ENCODE peak calls at places on chromosomes 7 and 10, in five cellular contexts. N, V, I, E and X are unnamed samples.
A peak's percentile ranks its signal among the peaks of the same experiment; 100 is the strongest.

GRCh38 chr7:2374830-2375728 is 20.5 kb downstream of the EIF3B start:
- DNase-seq in N (no peak), I (no peak), V (no peak), E (no peak), X (no peak)

GRCh38 chr7:18866359-18867036 is 250.9 kb downstream of the TWIST1 start:
- DNase-seq in E (no peak), N (peak; percentile 15), I (peak; percentile 33), V (peak; percentile 8), X (no peak)

GRCh38 chr7:55271661-55272060 is 93.5 kb upstream of the LANCL2 start:
- DNase-seq in N (no peak), V (no peak), E (no peak), I (no peak), X (no peak)

GRCh38 chr7:51299391-51300133 is 17.0 kb downstream of the COBL start:
- DNase-seq in N (no peak), E (no peak), I (no peak), V (no peak), X (no peak)

GRCh38 chr10:5618042-5618441 is 48.4 kb downstream of the ASB13 start:
- DNase-seq in V (no peak), N (no peak), I (no peak), E (peak; percentile 30), X (peak; percentile 35)

GRCh38 chr10:75951026-75951589 is 519.7 kb downstream of the LRMDA start:
- DNase-seq in E (no peak), I (no peak), V (no peak), N (no peak), X (no peak)

GRCh38 chr7:85025312-85025756 is 161.5 kb downstream of the SEMA3D start:
- DNase-seq in N (peak; percentile 91), E (peak; percentile 68), V (peak; percentile 33), I (no peak), X (peak; percentile 49)

GRCh38 chr10:132294561-132295320 is 13.0 kb downstream of the STK32C start:
- DNase-seq in E (peak; percentile 33), V (no peak), N (no peak), I (no peak), X (no peak)

GRCh38 chr10:84293574-84294016 is 34.8 kb upstream of the CCSER2 start:
- DNase-seq in I (no peak), N (no peak), E (no peak), V (no peak), X (no peak)

GRCh38 chr7:33062023-33062781 is at the start of gene NT5C3A:
- DNase-seq in N (peak; percentile 47), V (peak; percentile 52), I (no peak), E (peak; percentile 66), X (peak; percentile 20)

GRCh38 chr10:84356951-84357350 is 28.6 kb downstream of the CCSER2 start:
- DNase-seq in V (no peak), N (no peak), E (no peak), I (no peak), X (no peak)

GRCh38 chr7:24786306-24786705 is 29.0 kb upstream of the GSDME start:
- DNase-seq in V (no peak), N (no peak), I (no peak), E (no peak), X (no peak)

GRCh38 chr10:132540456-132540855 is 2.9 kb downstream of the INPP5A start:
- DNase-seq in N (peak; percentile 46), I (no peak), V (peak; percentile 13), E (no peak), X (peak; percentile 36)

GRCh38 chr10:109972372-109973001 is 35.3 kb upstream of the ADD3 start:
- DNase-seq in E (no peak), V (no peak), I (no peak), N (no peak), X (no peak)

GRCh38 chr7:28855538-28856217 is 102.5 kb downstream of the TRIL start:
- DNase-seq in I (no peak), E (no peak), V (no peak), N (no peak), X (no peak)

GRCh38 chr7:128361463-128362441 is at the start of gene PRRT4:
- DNase-seq in I (no peak), E (no peak), N (peak; percentile 42), V (peak; percentile 27), X (no peak)

GRCh38 chr10:103147645-103148044 is 45.4 kb downstream of the NT5C2 start:
- DNase-seq in N (no peak), E (no peak), V (no peak), I (no peak), X (no peak)

GRCh38 chr7:34260282-34260681 is 354.9 kb downstream of the BMPER start:
- DNase-seq in I (no peak), V (no peak), E (no peak), N (no peak), X (no peak)

GRCh38 chr10:68261132-68261856 is 29.4 kb upstream of the ATOH7 start:
- DNase-seq in V (peak; percentile 9), I (no peak), E (no peak), N (peak; percentile 77), X (no peak)

GRCh38 chr10:21191512-21191911 is 294.4 kb upstream of the NEBL start:
- DNase-seq in N (no peak), V (no peak), I (no peak), E (no peak), X (no peak)

GRCh38 chr10:129547583-129547982 is 80.5 kb downstream of the MGMT start:
- DNase-seq in V (no peak), I (no peak), N (no peak), E (no peak), X (no peak)

GRCh38 chr10:99425204-99425603 is 5.2 kb downstream of the GOT1 start:
- DNase-seq in N (no peak), E (no peak), I (no peak), V (no peak), X (no peak)

GRCh38 chr7:50292165-50292757 is 12.3 kb upstream of the IKZF1 start:
- DNase-seq in N (no peak), I (no peak), E (no peak), V (no peak), X (no peak)

GRCh38 chr10:58178811-58179210 is 88.9 kb downstream of the IPMK start:
- DNase-seq in E (no peak), I (no peak), N (no peak), V (no peak), X (no peak)

GRCh38 chr10:119176166-119176565 is 2.4 kb downstream of the PRDX3 start:
- DNase-seq in V (no peak), E (no peak), I (no peak), N (no peak), X (no peak)

GRCh38 chr7:157502701-157503111 is 165.9 kb downstream of the DNAJB6 start:
- DNase-seq in I (no peak), V (peak; percentile 20), E (no peak), N (peak; percentile 12), X (no peak)

GRCh38 chr10:48713966-48714618 is 29.4 kb downstream of the WDFY4 start:
- DNase-seq in V (no peak), E (no peak), N (no peak), I (no peak), X (no peak)

DNA sequence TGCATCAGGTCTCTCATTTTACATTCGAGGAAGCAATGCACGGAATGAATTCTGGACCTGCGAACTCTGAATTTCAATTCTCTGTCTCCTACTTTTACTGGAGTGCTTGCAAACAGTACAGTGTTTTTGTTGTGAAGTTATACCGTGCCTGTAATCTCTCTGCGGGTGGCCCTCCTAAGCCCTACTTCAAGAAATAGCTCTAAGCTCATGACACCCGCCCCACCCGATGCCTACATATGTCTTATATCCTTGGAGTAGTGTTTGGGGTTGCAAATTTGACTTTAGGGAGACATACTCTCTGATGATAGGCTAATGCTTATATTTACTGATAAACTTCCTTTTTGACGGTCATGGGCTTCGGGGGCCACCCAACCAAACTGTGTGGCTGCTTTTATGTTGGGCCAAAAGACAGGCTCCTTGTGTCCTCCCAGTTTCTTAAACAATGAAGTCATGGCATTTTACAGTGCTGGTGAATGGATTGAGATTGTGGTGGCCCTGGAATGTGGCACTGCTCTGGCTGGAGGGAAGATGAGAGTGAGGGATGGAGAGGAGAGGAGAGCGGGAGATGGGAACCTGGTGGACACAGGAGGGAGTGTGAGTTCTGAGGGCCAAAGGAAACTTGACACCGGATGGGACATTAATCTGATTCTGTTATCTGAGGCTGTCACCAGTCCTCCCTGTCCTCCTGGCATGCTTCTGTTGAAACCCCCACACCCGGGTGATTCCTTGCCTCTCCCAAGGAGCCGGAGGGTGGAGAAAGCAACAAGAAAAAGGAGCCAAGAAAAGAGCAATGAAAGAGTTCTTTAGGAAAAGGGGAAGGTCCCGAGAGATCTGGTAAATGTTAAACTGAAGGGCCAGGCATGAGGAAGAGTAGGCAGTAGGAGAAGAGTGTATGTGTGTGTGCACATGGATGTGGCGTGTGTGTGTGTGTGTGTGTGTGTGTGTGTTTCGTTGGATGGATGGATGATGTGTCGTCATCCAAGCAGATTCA is 113.2 kb downstream of the TCF7L2 start:
- DNase-seq in N (no peak), I (no peak), E (no peak), V (no peak), X (no peak)
- TF ChIP-seq POLR2A in N (no peak), I (no peak), E (no peak), V (no peak), X (no peak)

GRCh38 chr7:136877509-136877908 is 9.1 kb downstream of the CHRM2 start:
- DNase-seq in I (no peak), V (no peak), E (no peak), N (no peak), X (no peak)
- H3K27ac ChIP-seq in I (no peak overlapping the region), V (peak overlapping the region; percentile 0), E (no peak overlapping the region), N (no peak overlapping the region), X (no peak overlapping the region)

GRCh38 chr7:5827755-5828154 is 46.3 kb upstream of the RNF216 start:
- DNase-seq in I (no peak), N (no peak), E (no peak), V (peak; percentile 28), X (no peak)

GRCh38 chr7:5824297-5824610 is 42.8 kb upstream of the RNF216 start:
- DNase-seq in I (no peak), V (no peak), N (no peak), E (no peak), X (no peak)

GRCh38 chr7:5822742-5823503 is 41.5 kb upstream of the RNF216 start:
- DNase-seq in V (peak; percentile 97), E (peak; percentile 98), N (peak; percentile 97), I (peak; percentile 94), X (peak; percentile 95)
- TF ChIP-seq CTCF in V (peak; percentile 14), E (peak; percentile 34), N (peak; percentile 15), I (no peak), X (peak; percentile 17)

GRCh38 chr7:142804715-142805114 is 33.9 kb downstream of the PRSS2 start:
- DNase-seq in V (no peak), I (no peak), E (no peak), N (no peak), X (no peak)

GRCh38 chr7:142805350-142806020 is 34.7 kb downstream of the PRSS2 start:
- DNase-seq in N (no peak), I (no peak), V (no peak), E (no peak), X (no peak)

GRCh38 chr7:142806957-142807356 is 36.2 kb downstream of the PRSS2 start:
- DNase-seq in N (no peak), I (no peak), E (no peak), V (no peak), X (no peak)

GRCh38 chr7:142807855-142808460 is 37.2 kb downstream of the PRSS2 start:
- DNase-seq in E (no peak), I (no peak), N (no peak), V (no peak), X (no peak)

DNA sequence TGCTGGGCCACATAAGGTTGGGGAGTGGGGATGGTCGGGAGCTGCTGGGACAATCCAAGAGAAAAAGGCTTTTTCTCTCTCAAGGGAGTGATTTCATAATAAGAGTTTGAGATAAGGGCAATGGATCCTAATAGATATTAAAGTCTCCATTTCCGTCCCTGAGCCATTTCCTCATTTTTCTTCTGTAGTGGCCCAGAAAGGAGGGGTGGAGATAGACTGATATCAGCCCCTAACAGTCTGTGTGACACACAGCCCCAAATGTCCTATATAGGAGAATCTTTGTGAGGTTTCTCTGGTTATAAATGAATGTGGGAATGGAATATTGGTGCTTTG is 35.2 kb downstream of the PRSS2 start:
- DNase-seq in I (no peak), E (no peak), V (no peak), N (no peak), X (no peak)
- TF ChIP-seq POLR2A in I (no peak), E (no peak), V (no peak), N (no peak), X (no peak)